ENCODE peak calls at places on chromosome 11, in four cellular contexts. U is K562, K is H1, T is HepG2. E is an unnamed sample.

GRCh38 chr11:116731097-116731761 is 41.6 kb downstream of the BUD13 start:
- DNase-seq in U (no peak), K (no peak), T (peak), E (no peak)

GRCh38 chr11:116072133-116072532 is 567.9 kb upstream of the CADM1 start:
- DNase-seq in K (no peak), U (no peak), T (no peak), E (no peak)

GRCh38 chr11:64094463-64095223 is 58.9 kb downstream of the FLRT1 start:
- DNase-seq in U (peak), K (no peak), T (no peak), E (peak)

GRCh38 chr11:107821199-107821926 is 37.2 kb downstream of the SLC35F2 start:
- DNase-seq in T (no peak), K (no peak), U (no peak), E (no peak)

GRCh38 chr11:118841469-118842222 is 42.0 kb upstream of the CXCR5 start:
- DNase-seq in T (peak), U (no peak), K (no peak), E (no peak)

GRCh38 chr11:122882809-122883681 is 486 bp downstream of the JHY start:
- DNase-seq in K (no peak), T (peak), U (peak), E (peak)

GRCh38 chr11:68314203-68314885 is 2.0 kb downstream of the LRP5 start:
- DNase-seq in U (peak), T (no peak), K (no peak), E (no peak)

GRCh38 chr11:24064309-24064903 is 432.4 kb upstream of the LUZP2 start:
- DNase-seq in U (no peak), T (no peak), K (no peak), E (no peak)

GRCh38 chr11:117076941-117077659 is 21.1 kb downstream of the SIK3 start:
- DNase-seq in U (no peak), T (peak), K (no peak), E (no peak)

GRCh38 chr11:63554901-63555218 is 8.3 kb downstream of the PLAAT2 start:
- DNase-seq in T (no peak), K (no peak), U (no peak), E (no peak)

GRCh38 chr11:104256525-104256924 is 92.6 kb upstream of the PDGFD start:
- DNase-seq in U (no peak), T (no peak), K (no peak), E (no peak)

GRCh38 chr11:110098645-110099044 is 5.5 kb downstream of the ZC3H12C start:
- DNase-seq in K (no peak), T (no peak), U (no peak), E (no peak)

GRCh38 chr11:124776865-124777645 is 15.0 kb upstream of the ESAM start:
- DNase-seq in U (no peak), T (no peak), K (no peak), E (no peak)

GRCh38 chr11:76203131-76203925 is 3.0 kb downstream of the WNT11 start:
- DNase-seq in U (peak), T (no peak), K (no peak), E (no peak)

GRCh38 chr11:121552160-121552559 is 99.4 kb upstream of the SORL1-AS1 start:
- DNase-seq in T (no peak), K (no peak), U (no peak), E (no peak)

GRCh38 chr11:27812341-27812740 is 112.1 kb upstream of the BDNF start:
- DNase-seq in U (no peak), T (no peak), K (no peak), E (no peak)

GRCh38 chr11:103234974-103235373 is 125.7 kb downstream of the DYNC2H1 start:
- DNase-seq in U (no peak), T (no peak), K (no peak), E (no peak)

GRCh38 chr11:601573-602245 is 14.0 kb downstream of the IRF7 start:
- DNase-seq in T (no peak), U (no peak), K (no peak), E (no peak)

GRCh38 chr11:9489366-9489765 is 28.6 kb downstream of the ZNF143 start:
- DNase-seq in T (no peak), U (no peak), K (no peak), E (no peak)

GRCh38 chr11:77052531-77052930 is 14.2 kb upstream of the CAPN5 start:
- DNase-seq in K (no peak), U (no peak), T (no peak), E (no peak)

GRCh38 chr11:316031-316701 is 2.3 kb downstream of the IFITM1 start:
- DNase-seq in K (no peak), T (no peak), U (peak), E (no peak)

GRCh38 chr11:104713366-104713765 is 184.9 kb downstream of the CASP12 start:
- DNase-seq in T (no peak), K (no peak), U (no peak), E (no peak)

GRCh38 chr11:17014321-17014773 is at the start of gene PLEKHA7:
- DNase-seq in U (peak), K (no peak), T (peak), E (no peak)

GRCh38 chr11:45933846-45934579 is 11.6 kb downstream of the LARGE2 start:
- DNase-seq in K (no peak), U (no peak), T (no peak), E (no peak)

GRCh38 chr11:124394408-124394807 is 4.4 kb downstream of the OR8B3 start:
- DNase-seq in U (no peak), K (no peak), T (no peak), E (no peak)

GRCh38 chr11:119615003-119615878 is 113.8 kb downstream of the NECTIN1 start:
- DNase-seq in K (no peak), U (no peak), T (peak), E (peak)

GRCh38 chr11:106306942-106307341 is 229.5 kb downstream of the AASDHPPT start:
- DNase-seq in T (no peak), K (no peak), U (no peak), E (no peak)

GRCh38 chr11:56624661-56625110 is 10.0 kb upstream of the OR5M1 start:
- DNase-seq in T (peak), U (peak), K (no peak), E (no peak)

GRCh38 chr11:18313985-18314763 is 7.8 kb downstream of the HPS5 start:
- DNase-seq in T (no peak), K (no peak), U (no peak), E (no peak)

GRCh38 chr11:116224154-116224888 is 548.5 kb downstream of the BUD13 start:
- DNase-seq in T (peak), U (peak), K (no peak), E (peak)

GRCh38 chr11:88059326-88059725 is 115.9 kb downstream of the RAB38 start:
- DNase-seq in T (no peak), U (no peak), K (no peak), E (no peak)

GRCh38 chr11:60498853-60499252 is 6.3 kb downstream of the MS4A12 start:
- DNase-seq in K (no peak), T (no peak), U (no peak), E (no peak)

GRCh38 chr11:102338479-102339010 is 8.5 kb upstream of the BIRC2 start:
- DNase-seq in U (no peak), K (no peak), T (no peak), E (no peak)

GRCh38 chr11:72697814-72698213 is 23.6 kb upstream of the PDE2A start:
- DNase-seq in T (no peak), K (no peak), U (no peak), E (no peak)

GRCh38 chr11:116879789-116880402 is 42.5 kb upstream of the APOA1 start:
- DNase-seq in K (no peak), T (peak), U (no peak), E (peak)

GRCh38 chr11:12723410-12724297 is 49.4 kb downstream of the TEAD1 start:
- DNase-seq in U (no peak), K (no peak), T (peak), E (peak)

GRCh38 chr11:4543561-4543960 is 1.4 kb upstream of the OR52M1 start:
- DNase-seq in U (no peak), K (no peak), T (no peak), E (no peak)
- TF ChIP-seq MAX in U (no peak), K (no peak), T (no peak), E (no peak)

GRCh38 chr11:69954756-69955155 is 123.4 kb upstream of the ANO1 start:
- DNase-seq in T (no peak), U (no peak), K (no peak), E (no peak)
- TF ChIP-seq SRF in T (no peak), U (no peak), K (no peak), E (no peak)

DNA sequence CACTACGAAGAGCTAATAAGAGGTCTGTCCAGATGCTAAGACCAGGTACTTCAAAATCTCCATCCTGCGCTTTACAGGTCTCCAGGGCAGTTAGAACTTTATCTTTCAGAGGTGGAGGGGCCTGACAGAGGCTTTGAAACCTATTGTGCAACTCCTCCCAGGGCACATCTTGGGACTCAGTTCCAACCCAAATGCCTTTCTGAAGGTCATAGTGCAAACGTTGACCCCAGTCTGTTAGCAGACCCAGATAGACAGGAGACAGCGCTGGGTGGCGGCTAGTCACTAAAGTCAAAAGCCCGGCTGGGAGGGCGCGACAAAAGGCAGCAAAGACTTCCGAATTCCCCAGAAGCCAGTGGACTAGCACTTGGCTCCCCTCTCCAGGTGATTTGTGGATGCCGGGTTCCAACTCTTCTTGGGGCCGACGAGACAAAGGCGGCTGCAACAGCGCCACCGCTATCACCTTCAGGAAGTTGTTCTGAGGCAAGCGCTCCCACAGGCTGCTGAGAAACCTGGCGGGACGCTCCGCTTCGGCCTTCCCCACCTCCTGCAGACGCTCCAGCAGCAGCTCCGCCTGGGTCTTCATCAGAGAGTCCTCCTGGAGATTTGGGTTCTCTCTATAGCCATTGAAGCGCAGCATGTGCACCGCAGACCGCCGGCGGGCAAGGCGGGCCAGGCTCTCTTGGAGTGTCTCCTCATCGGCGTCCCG is 728 bp downstream of the FANCF start:
- DNase-seq in U (peak), K (peak), T (peak), E (peak)
- TF ChIP-seq CTCF in U (peak), K (peak), T (peak), E (peak)

DNA sequence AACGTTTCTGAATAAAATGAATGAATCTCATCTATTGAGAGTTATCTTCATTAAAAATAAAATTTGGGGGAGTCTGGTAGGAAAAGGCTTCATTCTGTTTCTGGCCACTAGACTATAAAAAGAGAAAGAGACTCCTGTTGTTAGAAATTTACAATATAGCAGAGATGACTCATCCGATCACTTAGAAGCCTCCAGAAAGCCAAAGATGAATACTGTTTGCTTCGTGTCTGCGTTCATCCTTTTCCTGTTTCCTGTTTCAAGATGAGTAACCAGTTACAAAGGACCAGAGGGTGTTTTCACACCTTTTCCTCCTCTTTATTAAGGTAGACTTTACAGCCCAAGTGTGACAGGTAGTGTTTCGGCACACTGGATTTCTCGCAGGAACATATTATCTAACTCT is 1120.7 kb downstream of the LRRC4C start:
- DNase-seq in T (no peak), U (no peak), K (no peak), E (no peak)
- TF ChIP-seq MAX in T (no peak), U (no peak), K (no peak), E (no peak)

GRCh38 chr11:134915881-134916280 is 503.8 kb upstream of the B3GAT1 start:
- DNase-seq in T (no peak), U (no peak), K (no peak), E (no peak)

GRCh38 chr11:134913999-134914590 is 502.1 kb upstream of the B3GAT1 start:
- DNase-seq in U (no peak), T (no peak), K (no peak), E (no peak)

GRCh38 chr11:134911514-134912180 is 499.6 kb upstream of the B3GAT1 start:
- DNase-seq in U (no peak), T (no peak), K (no peak), E (no peak)

GRCh38 chr11:134915212-134915611 is 503.2 kb upstream of the B3GAT1 start:
- DNase-seq in T (no peak), U (no peak), K (no peak), E (no peak)

DNA sequence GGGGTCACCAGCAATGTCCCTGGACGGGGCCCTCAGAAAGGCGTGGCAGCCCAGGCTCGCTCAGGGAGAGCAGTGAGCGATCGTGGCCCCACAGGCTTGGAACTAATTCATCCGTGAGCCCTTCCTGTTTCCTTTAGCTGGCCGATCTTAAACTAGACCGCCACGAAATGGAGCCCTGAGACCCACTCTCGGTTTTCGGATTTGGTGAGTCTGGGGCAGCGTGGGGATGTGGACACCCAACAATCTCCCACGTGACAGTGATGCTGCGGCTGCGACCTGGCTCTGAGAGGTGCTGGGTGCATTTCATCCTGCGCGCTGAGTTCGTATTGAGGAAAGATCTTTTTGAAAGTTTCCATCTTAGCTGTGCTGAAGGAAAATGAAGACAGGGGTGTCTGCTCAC is 501.3 kb upstream of the B3GAT1 start:
- DNase-seq in U (no peak), K (no peak), T (no peak), E (no peak)
- TF ChIP-seq SRF in U (no peak), K (no peak), T (no peak), E (no peak)

GRCh38 chr11:74398244-74399159 is at the start of gene PGM2L1:
- DNase-seq in T (peak), K (peak), U (peak), E (peak)

GRCh38 chr11:74403607-74404006 is 5.4 kb upstream of the PGM2L1 start:
- DNase-seq in K (no peak), T (no peak), U (no peak), E (no peak)

DNA sequence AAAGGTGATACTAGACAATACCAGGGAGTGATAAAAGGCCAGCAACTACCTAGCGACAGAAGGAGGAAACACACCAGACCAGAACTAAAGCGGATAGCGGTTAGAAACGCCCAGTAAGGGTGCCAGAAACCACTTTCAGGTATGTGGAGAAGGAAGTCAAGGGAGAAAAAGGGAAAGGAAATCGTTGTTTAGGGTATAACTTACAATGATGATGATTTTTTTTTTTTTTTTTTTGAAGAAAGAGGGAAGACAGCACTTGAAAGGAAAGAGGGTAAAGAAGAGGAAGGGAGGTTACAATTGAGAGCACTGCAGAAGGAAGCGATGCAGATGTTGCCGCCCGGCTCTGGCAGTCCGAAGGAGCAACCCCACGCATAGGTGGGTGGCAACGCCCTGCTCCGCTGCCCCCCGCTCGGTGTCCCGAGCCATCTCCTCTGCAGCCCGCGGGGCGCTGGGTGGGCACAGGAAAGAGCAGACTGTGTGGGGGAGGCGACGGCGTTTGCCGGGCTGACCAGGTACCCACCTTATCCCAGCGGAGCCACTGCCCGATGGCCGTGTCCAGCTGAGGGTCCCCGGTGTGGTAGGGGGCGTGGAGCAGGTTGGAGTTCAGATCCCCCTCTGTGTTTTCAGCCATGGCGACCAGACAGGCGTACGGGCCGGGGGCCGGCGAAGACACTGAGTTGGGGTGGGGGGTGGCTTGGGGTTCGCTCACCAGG is 546 bp downstream of the PGM2L1 start:
- DNase-seq in T (peak), K (no peak), U (peak), E (peak)
- TF ChIP-seq CTCF in T (peak), K (no peak), U (peak), E (no peak)

E was measured in HCT116.